ENCODE peak calls at places on chromosomes 4 and X, in four cellular contexts. W is progenitor cell of endocrine pancreas; V is stimulated activated CD4-positive, alpha-beta T cell treated with anti-CD3 and anti-CD28 coated beads, Interleukin-15, amount 100 ng/mL, for 1 hour; O is T-helper 17 cell. B is an unnamed sample.

GRCh38 chrX:63922221-63922620 is 137.2 kb upstream of the ARHGEF9 start:
- DNase-seq in W (no peak), V (no peak), O (no peak), B (no peak)

GRCh38 chr4:119517361-119518229 is 111.0 kb downstream of the PDE5A start:
- DNase-seq in V (no peak), O (no peak), W (no peak), B (no peak)

GRCh38 chr4:164648151-164648848 is 105.6 kb upstream of the SMIM31 start:
- DNase-seq in O (no peak), W (no peak), V (no peak), B (no peak)

GRCh38 chr4:8188085-8188484 is 11.0 kb upstream of the SH3TC1 start:
- DNase-seq in V (no peak), O (no peak), W (no peak), B (no peak)

GRCh38 chrX:70446380-70447350 is 2.0 kb downstream of the DLG3 start:
- DNase-seq in W (no peak), V (no peak), O (no peak), B (no peak)

GRCh38 chr4:16269742-16270522 is 43.7 kb upstream of the TAPT1 start:
- DNase-seq in W (no peak), O (no peak), V (no peak), B (no peak)

GRCh38 chrX:133555796-133556458 is 140.6 kb upstream of the GPC4 start:
- DNase-seq in O (no peak), W (no peak), V (no peak), B (no peak)

GRCh38 chr4:186472948-186473347 is 82.4 kb downstream of the MTNR1A start:
- DNase-seq in O (no peak), W (no peak), V (no peak), B (peak)

GRCh38 chrX:111013778-111014455 is 82.1 kb upstream of the PAK3 start:
- DNase-seq in O (no peak), W (no peak), V (no peak), B (no peak)

GRCh38 chr4:144338834-144339233 is 198.3 kb upstream of the GYPA start:
- DNase-seq in W (no peak), V (no peak), O (no peak), B (no peak)

GRCh38 chr4:73619351-73619750 is 885 bp downstream of the RASSF6 start:
- DNase-seq in V (no peak), O (no peak), W (no peak), B (no peak)

GRCh38 chrX:25524150-25524549 is 508.4 kb upstream of the ARX start:
- DNase-seq in W (no peak), O (no peak), V (no peak), B (peak)

GRCh38 chr4:32172761-32173160 is 1452.6 kb downstream of the PCDH7 start:
- DNase-seq in O (no peak), W (no peak), V (no peak), B (no peak)

GRCh38 chr4:55794053-55794452 is 25.5 kb upstream of the EXOC1L start:
- DNase-seq in W (no peak), V (no peak), O (no peak), B (no peak)

GRCh38 chrX:41475166-41475565 is 28.0 kb downstream of the NYX start:
- DNase-seq in V (no peak), W (no peak), O (no peak), B (no peak)

GRCh38 chrX:42149281-42149680 is 225.9 kb upstream of the CASK start:
- DNase-seq in O (no peak), W (no peak), V (no peak), B (no peak)

GRCh38 chr4:623914-624626 is 1.3 kb upstream of the PDE6B start:
- DNase-seq in V (no peak), O (no peak), W (no peak), B (no peak)

GRCh38 chrX:112820364-112821308 is 20.0 kb downstream of the AMOT start:
- DNase-seq in W (no peak), V (no peak), O (no peak), B (no peak)

GRCh38 chr4:54586343-54586953 is 71.3 kb upstream of the KIT start:
- DNase-seq in V (no peak), O (no peak), W (no peak), B (peak)

GRCh38 chr4:17336524-17336941 is 175.4 kb downstream of the QDPR start:
- DNase-seq in V (peak), W (no peak), O (peak), B (no peak)

GRCh38 chr4:89492476-89493110 is 185.0 kb upstream of the GPRIN3 start:
- DNase-seq in W (no peak), O (no peak), V (no peak), B (peak)

GRCh38 chr4:8513931-8514330 is 66.3 kb upstream of the GPR78 start:
- DNase-seq in V (no peak), W (no peak), O (no peak), B (no peak)

GRCh38 chr4:94827481-94828110 is 69.8 kb downstream of the BMPR1B start:
- DNase-seq in O (no peak), V (no peak), W (no peak), B (peak)